ENCODE peak calls at places on chromosomes 13 and 19, in seven cellular contexts. X is neural progenitor cell, B is astrocyte of the spinal cord, Q is fibroblast of the aortic adventitia, R is PC-9, Z is A673, J is fibroblast of pulmonary artery. Y is an unnamed sample.
A peak's percentile ranks its signal among the peaks of the same experiment; 100 is the strongest.

GRCh38 chr19:44072543-44073401 is 813 bp downstream of the ZNF284 start:
- DNase-seq in X (no peak), Z (peak; percentile 4), J (peak; percentile 7), R (no peak), Q (peak; percentile 13), B (no peak), Y (peak; percentile 8)

GRCh38 chr13:100235311-100235901 is 146.5 kb downstream of the PCCA start:
- DNase-seq in B (peak; percentile 73), Z (peak; percentile 99), J (peak; percentile 71), X (peak; percentile 59), Q (peak; percentile 74), R (peak; percentile 39), Y (peak; percentile 56)

GRCh38 chr19:58395979-58396627 is 647 bp downstream of the RNF225 start:
- DNase-seq in Z (no peak), X (peak; percentile 61), R (no peak), Q (no peak), B (no peak), J (no peak), Y (no peak)

GRCh38 chr13:110499621-110500281 is 61.8 kb downstream of the RAB20 start:
- DNase-seq in J (no peak), Q (no peak), Z (peak; percentile 75), X (no peak), R (no peak), B (peak; percentile 91), Y (peak; percentile 67)

GRCh38 chr13:39776439-39776838 is 121.0 kb downstream of the COG6 start:
- DNase-seq in Z (no peak), R (no peak), B (peak; percentile 91), Q (peak; percentile 76), X (no peak), J (peak; percentile 70), Y (peak; percentile 61)

GRCh38 chr19:42601811-42602443 is 7.2 kb upstream of the CEACAM8 start:
- DNase-seq in R (no peak), Q (peak; percentile 33), J (peak; percentile 46), Z (peak; percentile 34), B (no peak), X (peak; percentile 48), Y (peak; percentile 63)

GRCh38 chr13:31699650-31700049 is 39.7 kb upstream of the RXFP2 start:
- DNase-seq in X (peak; percentile 67), B (no peak), R (no peak), J (peak; percentile 39), Z (no peak), Q (peak; percentile 28), Y (no peak)

GRCh38 chr13:25775986-25776385 is 275.8 kb downstream of the SHISA2 start:
- DNase-seq in J (no peak), R (no peak), X (peak; percentile 60), B (no peak), Z (no peak), Q (no peak), Y (no peak)

GRCh38 chr19:7887408-7888144 is 734 bp upstream of the LRRC8E start:
- DNase-seq in B (no peak), Q (no peak), R (no peak), X (no peak), Z (no peak), J (no peak), Y (no peak)

GRCh38 chr13:90984737-90985136 is 362.8 kb upstream of the MIR17HG start:
- DNase-seq in X (no peak), J (no peak), B (no peak), R (no peak), Z (no peak), Q (no peak), Y (no peak)

GRCh38 chr19:11138659-11139526 is 16.7 kb downstream of the SPC24 start:
- DNase-seq in J (peak; percentile 79), B (peak; percentile 81), X (peak; percentile 78), Z (peak; percentile 85), R (peak; percentile 86), Q (peak; percentile 77), Y (peak; percentile 55)

GRCh38 chr13:112898786-112899617 is 70.0 kb upstream of the MCF2L start:
- DNase-seq in J (no peak), B (no peak), X (no peak), Z (no peak), Q (no peak), R (no peak), Y (no peak)

GRCh38 chr13:27644302-27644701 is 22.6 kb downstream of the POLR1D start:
- DNase-seq in Q (peak; percentile 93), Z (peak; percentile 15), B (peak; percentile 86), X (no peak), J (peak; percentile 70), R (no peak), Y (peak; percentile 77)

GRCh38 chr13:100356889-100357288 is 231.7 kb downstream of the GGACT start:
- DNase-seq in Z (no peak), Q (no peak), X (no peak), J (peak; percentile 4), B (peak; percentile 25), R (no peak), Y (no peak)

GRCh38 chr13:44969858-44970484 is 19.3 kb downstream of the NUFIP1 start:
- DNase-seq in J (peak; percentile 81), Q (peak; percentile 82), X (peak; percentile 82), R (peak; percentile 57), B (peak; percentile 79), Z (peak; percentile 71), Y (peak; percentile 56)

GRCh38 chr19:33293255-33294057 is 8.9 kb downstream of the CEBPA start:
- DNase-seq in Q (peak; percentile 76), B (peak; percentile 54), J (peak; percentile 64), Z (peak; percentile 66), R (peak; percentile 81), X (no peak), Y (peak; percentile 93)

GRCh38 chr13:28566891-28567290 is 72.0 kb upstream of the FLT1 start:
- DNase-seq in Q (no peak), Z (no peak), J (no peak), B (no peak), R (no peak), X (no peak), Y (no peak)

GRCh38 chr13:107124129-107124718 is 556.3 kb upstream of the ARGLU1 start:
- DNase-seq in R (peak; percentile 37), B (peak; percentile 39), Q (peak; percentile 5), Z (peak; percentile 22), X (peak; percentile 31), J (peak; percentile 26), Y (peak; percentile 19)

GRCh38 chr19:47601180-47601904 is 7.6 kb upstream of the BICRA start:
- DNase-seq in B (no peak), Z (no peak), R (peak; percentile 98), X (no peak), J (no peak), Q (no peak), Y (peak; percentile 60)

GRCh38 chr19:44657211-44657921 is 13.7 kb downstream of the PVR start:
- DNase-seq in B (peak; percentile 59), X (peak; percentile 81), J (peak; percentile 79), Z (peak; percentile 85), R (no peak), Q (peak; percentile 83), Y (peak; percentile 48)

DNA sequence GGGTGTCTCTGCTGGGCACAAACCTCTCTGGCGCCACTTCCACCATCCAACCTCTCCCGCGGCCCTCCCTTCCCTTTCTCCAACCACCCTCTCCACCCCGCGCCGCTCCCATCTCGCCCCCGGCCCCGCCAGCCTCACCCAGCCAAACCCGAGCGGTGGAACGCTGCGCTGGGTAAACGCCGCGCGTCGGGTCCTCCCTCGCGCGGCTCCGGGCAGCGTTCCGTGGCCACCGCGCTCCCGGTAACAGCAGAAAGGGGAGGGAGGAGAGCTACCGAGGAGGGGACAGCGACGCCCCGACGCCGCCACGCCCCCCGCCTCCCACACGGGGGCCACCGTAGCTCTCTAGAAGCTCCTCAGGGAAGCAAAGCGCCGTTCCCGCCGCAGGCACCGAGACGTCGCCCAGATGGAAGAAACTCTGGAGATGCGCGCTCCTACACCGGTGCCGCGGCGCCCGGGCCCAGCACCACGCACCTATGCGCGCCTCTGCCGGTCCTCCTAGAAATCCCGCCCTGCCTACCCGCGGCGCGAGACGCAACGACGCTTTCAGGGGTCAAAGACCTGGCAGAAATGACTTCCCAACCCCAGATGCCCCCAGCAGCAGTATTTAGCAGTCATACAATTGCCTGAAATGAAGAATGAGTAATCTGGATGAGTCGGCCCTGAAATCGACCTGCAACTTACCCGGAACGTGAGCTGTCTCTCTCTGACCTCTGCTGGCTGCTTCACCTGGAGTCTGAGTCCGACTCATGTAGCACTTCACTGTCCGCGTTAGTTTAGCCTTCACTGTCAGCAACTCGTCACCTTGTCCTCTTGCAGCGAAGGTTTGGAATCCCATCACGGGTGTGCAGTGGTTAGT is at the start of gene RUBCNL:
- DNase-seq in B (peak; percentile 38), Z (peak; percentile 88), X (peak; percentile 84), J (no peak), Q (no peak), R (no peak), Y (peak; percentile 75)
- TF ChIP-seq CTCF in B (no peak), Z (no peak), X (no peak), J (no peak), Q (no peak), R (no peak), Y (peak; percentile 6)

DNA sequence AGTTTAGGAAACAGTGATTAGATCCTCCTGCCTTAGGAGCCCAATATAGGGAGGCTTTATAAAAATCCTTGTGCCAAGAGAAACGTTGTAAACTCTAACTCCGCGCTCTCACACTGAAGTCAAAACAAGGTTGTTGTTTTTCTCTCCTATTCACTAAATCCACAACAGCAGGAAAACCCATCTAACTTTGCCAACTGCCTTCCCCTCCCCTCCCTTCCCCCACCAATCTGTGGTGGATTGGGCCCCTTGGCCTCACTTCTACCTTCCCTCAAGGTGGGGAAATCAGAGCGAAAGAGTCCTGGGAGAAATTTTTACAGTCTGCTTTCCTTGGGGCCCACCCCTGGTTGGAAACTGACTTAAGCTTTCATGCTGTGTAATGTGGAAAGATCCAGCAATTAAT is 1.4 kb downstream of the DHRS12 start:
- DNase-seq in X (no peak), R (no peak), Z (no peak), Q (no peak), J (no peak), B (no peak), Y (no peak)
- H3K4me3 ChIP-seq in X (peak overlapping the region; percentile 67), R (no peak overlapping the region), Z (no peak overlapping the region), Q (no peak overlapping the region), J (no peak overlapping the region), B (no peak overlapping the region), Y (no peak overlapping the region)

GRCh38 chr19:5613466-5613865 is 9.1 kb downstream of the SAFB2 start:
- DNase-seq in Z (no peak), B (no peak), R (no peak), J (no peak), X (no peak), Q (no peak), Y (no peak)
- TF ChIP-seq CTCF in Z (no peak), B (no peak), R (no peak), J (no peak), X (no peak), Q (no peak), Y (no peak)

GRCh38 chr13:98301721-98302120 is 124.7 kb upstream of the RNF113B start:
- DNase-seq in R (peak; percentile 88), Q (no peak), Z (no peak), B (peak; percentile 48), X (no peak), J (no peak), Y (peak; percentile 14)
- H3K4me3 ChIP-seq in R (peak overlapping the region; percentile 40), Q (no peak overlapping the region), Z (no peak overlapping the region), B (no peak overlapping the region), X (no peak overlapping the region), J (no peak overlapping the region), Y (no peak overlapping the region)